ENCODE peak calls at places on chromosomes 4 and X, in nine cellular contexts. S is gastrocnemius medialis, O is Calu3, L is ovary, C is neural crest cell, F is dorsolateral prefrontal cortex, R is NB4, V is tibial nerve, J is GM10248. W is an unnamed sample.

GRCh38 chr4:7044415-7044930 is 1.3 kb downstream of the TADA2B start:
- DNase-seq in S (no peak), L (peak), R (no peak), J (no peak), V (no peak), O (no peak), C (no peak), F (no peak), W (no peak)

GRCh38 chr4:152342293-152342692 is 193.6 kb downstream of the FBXW7 start:
- DNase-seq in C (no peak), L (no peak), S (no peak), J (no peak), O (no peak), F (no peak), R (no peak), V (no peak), W (no peak)

GRCh38 chr4:87498446-87498900 is 30.7 kb downstream of the SPARCL1 start:
- DNase-seq in F (no peak), V (no peak), S (no peak), O (no peak), R (no peak), J (no peak), C (no peak), L (no peak), W (peak)

GRCh38 chr4:10006604-10007435 is 14.5 kb downstream of the SLC2A9 start:
- DNase-seq in S (no peak), F (no peak), O (peak), R (peak), V (no peak), L (peak), C (no peak), J (no peak), W (no peak)

GRCh38 chrX:16212436-16212835 is 45.2 kb downstream of the MAGEB17 start:
- DNase-seq in O (peak), S (no peak), C (no peak), R (peak), J (peak), F (no peak), L (no peak), V (no peak), W (peak)

GRCh38 chrX:46582964-46583363 is 9.4 kb downstream of the CHST7 start:
- DNase-seq in S (no peak), V (peak), R (no peak), F (no peak), L (no peak), O (no peak), C (no peak), J (no peak), W (no peak)

GRCh38 chr4:153573881-153574807 is 108.0 kb downstream of the TMEM131L start:
- DNase-seq in L (peak), V (peak), O (peak), S (peak), J (peak), F (peak), R (peak), C (no peak), W (peak)

GRCh38 chr4:6125103-6125651 is 75.2 kb downstream of the JAKMIP1 start:
- DNase-seq in O (no peak), J (no peak), S (no peak), C (no peak), L (no peak), R (no peak), V (no peak), F (no peak), W (no peak)

GRCh38 chrX:47802589-47802988 is 34.1 kb upstream of the ZNF81 start:
- DNase-seq in R (peak), S (no peak), L (no peak), C (no peak), F (no peak), J (no peak), O (no peak), V (no peak), W (no peak)

GRCh38 chr4:134601706-134602105 is 400.1 kb upstream of the PABPC4L start:
- DNase-seq in J (no peak), R (no peak), S (no peak), F (no peak), C (no peak), L (no peak), O (no peak), V (no peak), W (no peak)

GRCh38 chrX:53795583-53795982 is 109.1 kb upstream of the HUWE1 start:
- DNase-seq in R (peak), C (no peak), V (no peak), S (no peak), F (no peak), L (no peak), O (no peak), J (no peak), W (no peak)

GRCh38 chrX:47030339-47030738 is 47.9 kb upstream of the RGN start:
- DNase-seq in V (peak), C (peak), L (no peak), S (no peak), J (peak), O (peak), R (peak), F (no peak), W (peak)

GRCh38 chr4:163948920-163949455 is 454.5 kb downstream of the TMA16 start:
- DNase-seq in O (no peak), C (no peak), V (no peak), F (no peak), J (no peak), R (no peak), L (no peak), S (no peak), W (no peak)

GRCh38 chrX:74422576-74423288 is 1.4 kb downstream of the SLC16A2 start:
- DNase-seq in J (peak), R (peak), S (peak), F (peak), V (no peak), C (peak), O (peak), L (peak), W (peak)

GRCh38 chr4:8581094-8581861 is 1.1 kb downstream of the GPR78 start:
- DNase-seq in F (no peak), L (peak), O (no peak), V (no peak), J (no peak), C (no peak), S (no peak), R (no peak), W (no peak)

GRCh38 chr4:61336488-61336887 is 136.4 kb downstream of the ADGRL3 start:
- DNase-seq in L (no peak), O (no peak), S (no peak), R (no peak), C (no peak), F (no peak), V (peak), J (no peak), W (no peak)

GRCh38 chr4:123060039-123060770 is 137.8 kb upstream of the NUDT6 start:
- DNase-seq in R (no peak), L (no peak), F (no peak), J (no peak), S (no peak), C (no peak), O (no peak), V (no peak), W (no peak)
- TF ChIP-seq CTCF in R (no peak), L (no peak), F (no peak), J (no peak), S (no peak), C (no peak), O (no peak), V (no peak), W (no peak)

DNA sequence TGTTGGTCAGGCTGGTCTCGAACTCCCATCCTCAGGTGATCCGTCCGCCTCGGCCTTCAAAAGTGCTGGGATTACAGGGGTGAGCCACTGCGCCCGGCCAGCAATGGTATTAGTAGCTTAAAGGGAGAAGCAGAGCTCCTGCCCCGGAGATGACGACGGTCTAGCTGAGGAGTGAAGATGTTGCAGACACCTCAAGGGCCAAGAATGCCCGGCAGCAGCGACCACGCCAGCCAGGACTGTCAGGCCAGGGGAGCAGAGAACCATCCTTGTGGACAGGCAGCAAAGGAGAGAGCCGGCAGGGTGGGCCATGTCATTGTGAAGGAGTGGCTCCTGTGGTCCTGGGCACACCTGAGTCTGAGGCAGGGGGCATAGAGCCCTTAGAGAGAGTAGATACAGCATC is 210.1 kb upstream of the BCOR start:
- DNase-seq in S (no peak), O (no peak), F (no peak), V (no peak), L (no peak), C (no peak), R (no peak), J (no peak), W (no peak)
- TF ChIP-seq CTCF in S (no peak), O (no peak), F (no peak), V (no peak), L (no peak), C (no peak), R (no peak), J (no peak), W (no peak)

GRCh38 chr4:182839256-182839655 is 77.9 kb downstream of the DCTD start:
- DNase-seq in R (no peak), S (no peak), V (no peak), F (no peak), J (no peak), C (no peak), O (no peak), L (no peak), W (no peak)

GRCh38 chr4:182837831-182838230 is 79.4 kb downstream of the DCTD start:
- DNase-seq in J (no peak), C (no peak), F (no peak), S (no peak), L (no peak), V (no peak), R (no peak), O (no peak), W (no peak)

GRCh38 chr4:182832352-182833120 is 84.7 kb downstream of the DCTD start:
- DNase-seq in J (no peak), L (no peak), V (no peak), S (no peak), O (no peak), C (no peak), F (no peak), R (no peak), W (no peak)

GRCh38 chr4:182831376-182831775 is 85.8 kb downstream of the DCTD start:
- DNase-seq in O (no peak), S (no peak), F (no peak), R (no peak), L (no peak), C (no peak), J (no peak), V (no peak), W (no peak)

GRCh38 chr4:182835006-182835740 is 82.0 kb downstream of the DCTD start:
- DNase-seq in L (no peak), V (no peak), S (no peak), C (no peak), R (no peak), J (no peak), F (no peak), O (no peak), W (no peak)
- TF ChIP-seq CTCF in L (no peak), V (no peak), S (no peak), C (no peak), R (no peak), J (no peak), F (no peak), O (no peak), W (no peak)

GRCh38 chrX:151505796-151506195 is 57.7 kb upstream of the PASD1 start:
- DNase-seq in F (no peak), J (no peak), V (peak), S (no peak), C (peak), O (peak), R (peak), L (no peak), W (peak)
- TF ChIP-seq CTCF in F (no peak), J (peak), V (no peak), S (no peak), C (peak), O (no peak), R (peak), L (no peak), W (peak)

GRCh38 chr4:1099684-1100335 is 13.6 kb downstream of the RNF212 start:
- DNase-seq in C (no peak), L (no peak), F (no peak), R (no peak), V (no peak), J (no peak), S (no peak), O (no peak), W (no peak)
- TF ChIP-seq CTCF in C (no peak), L (no peak), F (no peak), R (no peak), V (no peak), J (no peak), S (no peak), O (no peak), W (no peak)

DNA sequence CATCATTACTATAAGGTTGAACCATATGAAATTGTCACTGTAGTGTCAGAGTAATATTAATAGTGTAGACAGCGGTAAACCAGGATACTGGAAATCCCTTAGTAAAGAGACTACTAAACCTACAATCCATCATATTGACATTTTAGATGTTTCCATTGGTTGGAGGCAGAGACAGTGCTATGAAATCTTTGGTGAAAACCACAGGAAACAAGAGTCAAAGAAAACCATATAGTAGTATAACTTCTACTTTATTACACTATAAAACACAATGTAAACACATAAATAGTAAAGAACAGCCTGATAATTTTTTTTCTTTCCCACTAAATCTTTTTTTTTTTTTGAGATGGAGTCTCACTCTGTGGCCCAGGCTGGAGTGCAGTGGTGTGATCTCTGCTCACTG is 15.9 kb downstream of the RELL1 start:
- DNase-seq in F (no peak), C (no peak), S (no peak), L (no peak), O (no peak), V (no peak), J (no peak), R (no peak), W (no peak)
- TF ChIP-seq CTCF in F (no peak), C (no peak), S (no peak), L (no peak), O (no peak), V (no peak), J (no peak), R (no peak), W (no peak)

GRCh38 chr4:28357985-28358384 is 1497.3 kb downstream of the STIM2 start:
- DNase-seq in S (no peak), F (no peak), O (no peak), R (no peak), C (no peak), J (no peak), L (no peak), V (no peak), W (no peak)
- TF ChIP-seq CTCF in S (no peak), F (peak), O (no peak), R (no peak), C (peak), J (no peak), L (no peak), V (no peak), W (no peak)

DNA sequence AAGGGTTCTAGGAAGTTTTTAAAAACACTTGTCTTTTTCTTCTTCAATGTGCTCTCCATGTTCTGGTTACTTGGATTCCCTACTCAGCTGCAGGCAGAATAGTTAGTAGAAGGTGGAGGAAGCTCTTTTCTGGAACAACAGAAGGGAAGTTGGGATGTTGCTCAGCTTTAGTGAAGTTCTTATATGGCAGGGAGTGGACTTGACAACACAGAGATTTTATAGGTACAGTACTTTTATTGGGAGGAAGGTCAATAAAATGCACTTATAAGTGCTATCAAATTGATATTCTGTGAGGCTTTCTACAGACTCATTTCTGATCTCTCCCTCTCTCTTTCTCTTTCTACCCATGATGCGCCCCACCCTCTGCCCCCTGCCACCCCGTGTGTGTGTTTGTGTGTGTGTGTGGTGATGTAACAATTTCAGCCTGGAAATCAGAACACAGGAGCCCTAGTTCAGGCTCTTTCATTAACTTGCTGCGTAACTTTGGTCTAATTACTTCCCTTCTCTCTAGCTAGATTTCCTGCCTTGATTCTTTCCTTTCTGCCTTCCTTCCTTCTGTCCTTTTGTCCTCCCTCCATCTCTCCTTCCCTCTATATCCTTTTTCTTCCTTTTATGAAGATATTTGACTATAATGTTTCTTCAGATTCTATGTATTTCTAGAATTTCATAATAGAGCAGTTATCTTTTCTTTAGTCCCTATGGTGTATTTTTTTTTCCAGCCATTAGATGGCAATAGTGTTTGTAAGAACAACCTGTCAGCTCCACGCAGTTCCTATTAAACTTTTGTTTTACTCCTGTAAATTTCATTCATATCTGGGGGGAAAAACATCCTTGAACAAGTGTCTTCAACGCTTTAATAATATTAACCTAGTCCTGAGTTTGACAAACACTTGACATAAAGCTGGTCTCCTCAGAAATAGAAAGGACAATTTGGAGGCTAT is 37.1 kb downstream of the HEPH start:
- DNase-seq in O (no peak), L (no peak), J (peak), R (peak), C (no peak), S (no peak), F (no peak), V (no peak), W (no peak)
- TF ChIP-seq CTCF in O (no peak), L (no peak), J (peak), R (peak), C (peak), S (no peak), F (peak), V (no peak), W (no peak)

GRCh38 chrX:6644411-6644810 is 109.5 kb upstream of the VCX3A start:
- DNase-seq in O (no peak), V (no peak), L (no peak), F (no peak), S (no peak), C (no peak), R (peak), J (no peak), W (no peak)
- TF ChIP-seq CTCF in O (no peak), V (no peak), L (no peak), F (no peak), S (no peak), C (peak), R (peak), J (no peak), W (no peak)

GRCh38 chrX:2820131-2820771 is 8.5 kb upstream of the GYG2 start:
- DNase-seq in R (no peak), V (no peak), O (no peak), L (no peak), J (no peak), S (no peak), F (no peak), C (no peak), W (no peak)

GRCh38 chrX:2817036-2817435 is 11.7 kb upstream of the GYG2 start:
- DNase-seq in F (no peak), R (no peak), V (no peak), S (no peak), O (no peak), J (no peak), C (no peak), L (no peak), W (no peak)

GRCh38 chrX:2823795-2824386 is 4.8 kb upstream of the GYG2 start:
- DNase-seq in R (no peak), J (no peak), S (no peak), C (no peak), L (no peak), F (no peak), O (no peak), V (no peak), W (no peak)

GRCh38 chrX:2824886-2825285 is 3.8 kb upstream of the GYG2 start:
- DNase-seq in L (no peak), J (no peak), R (no peak), V (no peak), F (no peak), O (no peak), C (no peak), S (no peak), W (no peak)

DNA sequence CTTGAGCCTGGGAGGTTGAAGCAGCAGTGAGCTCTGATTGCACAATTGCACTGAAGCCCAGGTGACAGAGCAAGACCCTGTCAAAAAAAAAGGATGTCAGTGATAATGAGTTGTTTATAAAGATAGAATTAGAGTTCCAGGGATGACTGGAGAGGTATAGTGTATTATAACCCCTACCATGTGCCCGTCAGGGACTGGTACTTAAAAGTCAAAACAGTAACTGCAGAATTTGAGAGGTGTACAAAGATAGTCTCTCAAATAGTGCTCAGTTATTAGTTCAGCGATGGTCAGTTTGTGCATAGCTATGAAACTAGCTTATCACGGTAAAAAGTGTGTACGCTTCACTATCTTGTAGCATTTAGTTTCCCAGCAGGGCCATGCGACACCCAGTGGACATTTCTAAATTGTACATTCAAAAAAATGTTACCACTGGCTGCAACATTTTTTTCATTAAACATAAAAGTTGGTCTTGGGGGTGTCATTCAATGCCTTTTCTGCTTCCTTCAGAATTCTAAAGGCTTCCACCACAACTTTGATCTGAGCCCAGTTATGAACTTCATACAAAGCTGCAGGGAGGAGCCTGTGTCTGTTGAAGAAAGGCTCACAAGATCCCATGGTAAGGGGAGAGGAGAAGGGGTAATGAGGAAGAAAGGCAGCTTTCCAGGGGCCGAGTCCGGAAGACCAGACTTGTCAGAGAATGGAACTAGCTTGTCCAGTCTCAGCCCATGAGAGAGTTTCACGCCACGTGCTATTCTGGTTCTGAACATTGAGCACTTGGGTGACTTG is 9.2 kb upstream of the GYG2 start:
- DNase-seq in R (peak), V (no peak), J (peak), F (no peak), O (peak), S (no peak), C (no peak), L (no peak), W (no peak)
- TF ChIP-seq CTCF in R (peak), V (peak), J (peak), F (no peak), O (no peak), S (no peak), C (peak), L (no peak), W (no peak)

W was measured in GM20000.